ENCODE peak calls at places on chromosomes 16 and 17, in eight cellular contexts. X is A549, G is HCT116, H is PC-9, N is GM23248, T is pancreas, B is right cardiac atrium, J is OCI-LY7. A is an unnamed sample. For H3K4me1, the result is how much of the 10 kb centered on the place peaks cover.

GRCh38 chr16:19138601-19139000 is 24.8 kb downstream of the ITPRIPL2 start:
- DNase-seq in H (peak), G (no peak), X (peak), B (peak), N (peak), J (no peak), T (no peak), A (peak)

GRCh38 chr16:27676807-27677206 is 126.9 kb downstream of the KATNIP start:
- DNase-seq in N (peak), G (no peak), T (no peak), H (no peak), B (no peak), X (no peak), J (no peak), A (no peak)

GRCh38 chr17:19004601-19005441 is at the start of gene FAM83G:
- DNase-seq in J (peak), X (peak), H (peak), B (peak), N (peak), T (peak), G (peak), A (peak)

GRCh38 chr17:20063665-20064648 is 54.8 kb downstream of the SPECC1 start:
- DNase-seq in B (peak), T (peak), G (peak), X (peak), J (no peak), N (peak), H (peak), A (no peak)

GRCh38 chr17:48816774-48817590 is at the start of gene TTLL6:
- DNase-seq in J (peak), G (peak), H (peak), T (peak), X (peak), B (peak), N (peak), A (peak)

GRCh38 chr17:67999291-67999911 is 3.1 kb upstream of the C17orf58 start:
- DNase-seq in G (no peak), J (no peak), T (no peak), N (peak), H (no peak), X (no peak), B (no peak), A (no peak)

GRCh38 chr16:1870365-1871082 is 1.4 kb downstream of the MEIOB start:
- DNase-seq in N (peak), B (no peak), H (no peak), X (peak), J (no peak), T (no peak), G (peak), A (peak)

GRCh38 chr17:20279631-20280030 is 187.7 kb downstream of the LGALS9B start:
- DNase-seq in J (no peak), T (no peak), G (no peak), X (no peak), N (no peak), H (no peak), B (no peak), A (no peak)

GRCh38 chr17:17944253-17944652 is 27.9 kb downstream of the TOM1L2 start:
- DNase-seq in J (no peak), B (no peak), G (no peak), T (no peak), X (no peak), H (no peak), N (no peak), A (no peak)

DNA sequence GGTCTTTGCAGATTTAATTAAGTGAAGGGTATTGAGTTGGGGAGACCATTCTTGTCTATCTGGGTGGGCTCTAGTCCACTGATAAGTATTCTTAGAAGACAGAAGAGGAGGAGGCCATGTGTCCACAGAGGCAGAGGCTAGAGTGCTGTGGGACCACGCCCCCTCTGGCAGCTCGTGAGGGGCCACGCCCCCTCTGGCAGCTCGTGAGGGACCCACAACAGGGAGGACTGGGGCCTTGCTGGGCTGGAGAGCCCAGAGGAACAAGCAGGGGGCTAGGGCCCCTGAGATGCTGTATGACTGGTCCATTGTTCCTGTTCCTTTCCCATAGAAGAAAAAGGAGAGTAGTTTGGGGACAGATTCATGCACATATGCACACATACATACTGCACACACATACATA is 106.8 kb downstream of the METRNL start:
- DNase-seq in T (no peak), X (no peak), H (no peak), N (peak), G (no peak), J (no peak), B (peak), A (peak)
- H3K4me1 ChIP-seq in T (under half), X (under half), H (under half), N (under half), G (under half), J (under half), B (under half), A (under half)

GRCh38 chr17:41904242-41904841 is 14.4 kb downstream of the ACLY start:
- DNase-seq in X (no peak), B (no peak), T (no peak), N (no peak), J (no peak), G (no peak), H (no peak), A (no peak)
- H3K27ac ChIP-seq in X (peak), B (no peak), T (no peak), N (no peak), J (no peak), G (no peak), H (no peak), A (no peak)

DNA sequence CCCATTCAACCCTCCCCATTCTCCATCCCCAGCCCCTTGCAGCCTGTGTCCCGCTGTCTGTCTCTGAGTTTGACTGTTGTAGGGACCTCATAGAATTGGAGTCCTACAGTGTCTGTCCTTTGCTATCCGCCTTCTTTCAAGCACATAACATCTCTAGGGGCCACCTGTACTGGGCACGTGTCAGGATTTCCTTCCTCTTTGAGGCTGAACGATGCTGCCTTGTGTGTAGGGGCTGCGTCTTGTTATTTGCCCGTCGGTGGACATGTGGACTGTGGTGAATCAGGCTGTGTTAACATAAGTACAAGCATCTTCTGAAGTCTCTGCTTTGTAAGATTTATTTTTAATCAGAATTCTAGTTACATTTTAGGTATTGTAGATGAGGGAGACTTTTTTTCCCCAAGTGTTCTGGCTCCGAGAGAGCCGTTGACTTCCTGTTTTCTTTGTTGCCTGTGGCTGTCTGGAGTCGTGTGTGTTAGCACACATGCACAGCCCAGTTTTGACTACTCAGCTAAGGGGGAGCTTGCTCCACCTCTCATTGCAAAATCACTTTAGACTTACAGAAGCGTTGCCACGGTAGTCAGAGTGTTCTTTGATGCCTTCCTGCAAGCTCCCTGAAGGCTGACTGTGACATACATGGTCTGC is 26.1 kb downstream of the SPG7 start:
- DNase-seq in B (no peak), J (peak), X (no peak), T (no peak), G (no peak), H (no peak), N (peak), A (no peak)
- H3K4me3 ChIP-seq in B (no peak), J (no peak), X (no peak), T (no peak), G (no peak), H (no peak), N (no peak), A (no peak)

GRCh38 chr17:35872581-35872980 is 3.9 kb upstream of the HEATR9 start:
- DNase-seq in T (no peak), H (no peak), N (no peak), X (no peak), G (no peak), B (no peak), J (no peak), A (no peak)
- H3K4me1 ChIP-seq in T (under half), H (under half), N (under half), X (under half), G (under half), B (under half), J (under half), A (under half)

GRCh38 chr16:89737341-89738071 is 16.2 kb downstream of the ZNF276 start:
- DNase-seq in B (no peak), X (no peak), H (no peak), G (no peak), J (no peak), N (no peak), T (no peak), A (no peak)

GRCh38 chr16:89738538-89739317 is 17.4 kb downstream of the ZNF276 start:
- DNase-seq in N (no peak), T (no peak), B (no peak), H (no peak), X (no peak), J (no peak), G (no peak), A (no peak)

GRCh38 chr16:89738072-89738377 is 16.7 kb downstream of the ZNF276 start:
- DNase-seq in N (no peak), J (no peak), H (no peak), T (no peak), B (peak), X (no peak), G (no peak), A (no peak)

GRCh38 chr16:89733792-89734191 is 12.5 kb downstream of the ZNF276 start:
- DNase-seq in B (no peak), T (no peak), G (no peak), J (no peak), H (no peak), N (no peak), X (no peak), A (no peak)

DNA sequence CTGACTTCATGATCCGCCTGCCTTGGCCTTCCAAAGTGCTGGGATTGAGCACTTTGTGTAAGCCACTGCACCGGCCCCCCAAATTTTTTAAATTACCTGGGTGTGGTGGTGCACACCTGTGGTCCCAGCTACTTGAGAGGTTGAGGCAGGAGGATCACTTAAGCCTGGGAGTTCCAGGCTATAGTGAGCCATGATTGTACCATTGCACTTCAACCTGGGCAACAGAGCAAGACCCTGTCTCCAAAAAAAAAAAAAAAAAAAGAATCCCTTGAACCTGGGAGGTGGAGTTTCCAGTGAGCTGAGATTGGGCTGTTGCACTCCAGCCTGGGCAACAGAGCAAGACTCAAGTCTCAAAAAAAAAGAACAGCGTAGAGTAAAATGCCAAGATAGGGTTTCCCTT is 15.2 kb downstream of the ZNF276 start:
- DNase-seq in T (no peak), J (no peak), X (no peak), G (no peak), H (no peak), B (no peak), N (no peak), A (no peak)
- H3K27ac ChIP-seq in T (no peak), J (no peak), X (no peak), G (no peak), H (no peak), B (no peak), N (no peak), A (no peak)

GRCh38 chr17:6525731-6526130 is 30.6 kb downstream of the PITPNM3 start:
- DNase-seq in T (no peak), X (no peak), G (no peak), J (no peak), N (no peak), H (no peak), B (no peak), A (no peak)

GRCh38 chr17:6523330-6523729 is 33.0 kb downstream of the PITPNM3 start:
- DNase-seq in J (no peak), B (no peak), G (peak), T (no peak), X (peak), H (peak), N (peak), A (no peak)

GRCh38 chr17:6525111-6525510 is 31.2 kb downstream of the PITPNM3 start:
- DNase-seq in G (no peak), T (no peak), B (no peak), H (no peak), J (no peak), X (no peak), N (no peak), A (no peak)

GRCh38 chr17:6523809-6524355 is 32.5 kb downstream of the PITPNM3 start:
- DNase-seq in X (no peak), N (no peak), J (no peak), H (no peak), T (no peak), B (no peak), G (no peak), A (no peak)

GRCh38 chr17:6524520-6524919 is 31.8 kb downstream of the PITPNM3 start:
- DNase-seq in G (peak), T (no peak), J (no peak), B (no peak), X (peak), H (no peak), N (peak), A (peak)
- H3K4me3 ChIP-seq in G (no peak), T (no peak), J (no peak), B (no peak), X (no peak), H (no peak), N (no peak), A (no peak)

DNA sequence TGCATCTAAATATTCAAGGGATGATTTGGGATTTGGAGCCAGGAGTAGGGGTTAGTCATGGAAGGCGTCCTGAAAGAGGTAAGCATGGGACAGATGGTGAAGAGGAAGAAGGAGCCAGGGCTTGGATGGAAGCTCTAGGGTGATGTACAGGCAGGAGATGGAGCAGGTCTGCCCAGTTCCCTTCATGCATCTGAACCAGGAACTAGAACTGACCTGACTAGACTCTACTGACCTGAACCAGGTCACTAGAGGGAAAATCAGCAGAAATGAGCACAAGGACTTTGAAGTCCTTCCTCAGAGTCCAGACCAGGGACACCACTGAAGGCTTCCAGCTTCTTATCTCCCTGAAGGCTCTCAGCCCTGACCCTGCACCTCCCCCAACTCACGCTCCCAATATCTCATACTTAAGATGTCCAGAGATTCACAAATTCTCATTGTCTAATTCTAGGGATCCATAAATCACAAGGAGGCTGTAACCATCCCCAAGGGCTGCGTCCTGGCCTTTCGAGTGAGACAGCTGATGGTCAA is 8.3 kb downstream of the GSDMA start:
- DNase-seq in J (no peak), T (no peak), B (no peak), H (no peak), G (no peak), X (no peak), N (no peak), A (no peak)
- H3K4me1 ChIP-seq in J (under half), T (under half), B (under half), H (under half), G (under half), X (under half), N (under half), A (under half)

GRCh38 chr16:23757116-23757515 is 2.3 kb downstream of the CHP2 start:
- DNase-seq in N (no peak), X (no peak), G (no peak), T (no peak), H (no peak), B (no peak), J (no peak), A (no peak)

GRCh38 chr16:23755484-23755809 is 621 bp downstream of the CHP2 start:
- DNase-seq in X (no peak), T (no peak), H (no peak), N (no peak), B (no peak), G (no peak), J (no peak), A (no peak)

GRCh38 chr16:23754594-23755483 is at the start of gene CHP2:
- DNase-seq in J (no peak), H (no peak), X (no peak), G (no peak), N (no peak), T (peak), B (peak), A (no peak)

GRCh38 chr16:23753908-23754593 is 775 bp upstream of the CHP2 start:
- DNase-seq in H (no peak), X (no peak), N (no peak), T (no peak), G (no peak), J (no peak), B (no peak), A (no peak)

DNA sequence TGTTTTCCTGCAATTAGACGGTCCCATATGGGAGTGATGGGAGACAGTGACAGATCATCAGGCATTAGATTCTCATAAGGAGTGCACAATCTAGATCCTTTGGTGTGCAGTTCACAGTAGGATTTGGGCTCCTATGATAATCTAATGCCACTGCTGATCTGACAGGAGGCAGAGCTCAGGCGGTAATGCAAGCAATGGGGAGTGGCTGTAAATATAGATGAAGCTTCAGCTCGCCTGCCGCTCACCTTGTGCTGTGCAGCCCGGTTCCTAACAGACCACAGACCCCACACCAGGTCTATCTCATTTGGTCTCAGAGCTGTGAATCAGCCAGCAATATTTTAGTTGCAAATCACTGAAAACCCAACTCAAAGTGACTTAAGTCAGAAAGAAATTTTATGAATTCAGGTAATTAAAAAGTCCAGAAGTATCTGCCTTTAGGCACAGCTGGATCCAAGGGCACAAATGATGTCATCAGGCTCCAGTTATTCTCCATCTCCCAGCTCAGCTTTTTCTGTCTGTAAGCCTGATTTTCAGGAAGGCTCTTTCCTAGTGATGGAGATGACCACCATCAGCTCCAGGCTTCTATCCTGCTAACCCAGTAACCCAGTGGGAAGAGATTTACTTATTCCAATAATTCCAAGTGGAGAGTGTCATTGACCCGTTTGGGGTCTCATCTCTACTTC is 3.3 kb downstream of the CHP2 start:
- DNase-seq in X (no peak), G (no peak), H (no peak), T (no peak), N (no peak), J (no peak), B (no peak), A (no peak)
- H3K27ac ChIP-seq in X (no peak), G (no peak), H (no peak), T (no peak), N (no peak), J (no peak), B (no peak), A (no peak)

A was measured in right lobe of liver.